ENCODE peak calls at places on chromosomes 5 and 9, in six cellular contexts. Z is left ventricle myocardium inferior, O is left lung, T is IMR-90, K is dorsolateral prefrontal cortex, J is bronchial epithelial cell. H is an unnamed sample. For H3K27me3, the result is how much of the 10 kb centered on the place peaks cover.

GRCh38 chr5:32852535-32852934 is 141.4 kb downstream of the NPR3 start:
- DNase-seq in K (no peak), J (peak), O (no peak), Z (peak), T (peak), H (no peak)

GRCh38 chr5:113378960-113379541 is 55.7 kb downstream of the TSSK1B start:
- DNase-seq in O (no peak), Z (peak), T (peak), J (peak), K (peak), H (no peak)

GRCh38 chr9:79955300-79955699 is 383.5 kb downstream of the TLE4 start:
- DNase-seq in T (no peak), Z (no peak), O (no peak), J (no peak), K (no peak), H (no peak)

GRCh38 chr5:125484272-125485002 is 738.0 kb upstream of the ZNF608 start:
- DNase-seq in Z (peak), O (no peak), T (peak), J (peak), K (peak), H (no peak)

GRCh38 chr9:37374892-37375291 is 47.6 kb upstream of the GRHPR start:
- DNase-seq in T (no peak), K (no peak), O (no peak), Z (no peak), J (no peak), H (no peak)

GRCh38 chr5:159182691-159183090 is 26.7 kb downstream of the RNF145 start:
- DNase-seq in O (no peak), T (peak), J (peak), Z (no peak), K (no peak), H (peak)

GRCh38 chr9:119050281-119050680 is 319.0 kb downstream of the BRINP1 start:
- DNase-seq in T (no peak), O (no peak), J (peak), K (no peak), Z (no peak), H (no peak)

GRCh38 chr5:72134226-72134625 is 27.0 kb downstream of the MAP1B start:
- DNase-seq in J (peak), K (no peak), T (no peak), Z (no peak), O (no peak), H (no peak)

GRCh38 chr9:83198336-83198735 is 135.4 kb upstream of the RASEF start:
- DNase-seq in T (no peak), O (no peak), J (no peak), Z (no peak), K (no peak), H (no peak)

GRCh38 chr5:159774476-159775031 is 141.7 kb upstream of the ADRA1B start:
- DNase-seq in T (no peak), K (no peak), O (no peak), J (no peak), Z (no peak), H (no peak)

GRCh38 chr5:10719965-10720364 is 41.1 kb downstream of the DAP start:
- DNase-seq in O (no peak), J (peak), Z (no peak), T (peak), K (no peak), H (peak)

GRCh38 chr5:68464424-68464823 is 248.9 kb downstream of the PIK3R1 start:
- DNase-seq in J (peak), Z (no peak), T (peak), K (no peak), O (no peak), H (no peak)

GRCh38 chr9:108049026-108049591 is 559.5 kb upstream of the KLF4 start:
- DNase-seq in J (peak), Z (no peak), O (no peak), K (no peak), T (peak), H (peak)

GRCh38 chr9:124879226-124879625 is 17.3 kb downstream of the ARPC5L start:
- DNase-seq in T (no peak), K (no peak), O (peak), Z (no peak), J (no peak), H (no peak)

GRCh38 chr5:129506092-129506491 is 46.0 kb downstream of the ADAMTS19 start:
- DNase-seq in O (no peak), T (peak), Z (no peak), K (no peak), J (peak), H (peak)

GRCh38 chr5:131460867-131461572 is 174.0 kb downstream of the RAPGEF6 start:
- DNase-seq in T (peak), J (no peak), K (no peak), O (no peak), Z (no peak), H (no peak)

GRCh38 chr5:108653201-108653600 is 94.5 kb upstream of the FER start:
- DNase-seq in O (no peak), K (no peak), T (no peak), Z (no peak), J (peak), H (no peak)

GRCh38 chr9:114178756-114179450 is 23.6 kb downstream of the COL27A1 start:
- DNase-seq in T (no peak), Z (peak), J (no peak), O (no peak), K (peak), H (no peak)

GRCh38 chr9:87766697-87767096 is 40.8 kb downstream of the CTSL start:
- DNase-seq in J (peak), O (no peak), Z (no peak), T (no peak), K (no peak), H (no peak)

GRCh38 chr5:98783051-98783649 is 9.7 kb downstream of the RGMB start:
- DNase-seq in J (no peak), T (no peak), Z (no peak), K (no peak), O (no peak), H (no peak)

GRCh38 chr9:99465231-99465891 is 243.3 kb downstream of the SEC61B start:
- DNase-seq in K (peak), O (peak), T (no peak), Z (no peak), J (no peak), H (peak)

GRCh38 chr9:133758228-133758627 is 20.1 kb upstream of the SARDH start:
- DNase-seq in Z (no peak), O (no peak), J (no peak), K (no peak), T (no peak), H (no peak)

GRCh38 chr5:31806566-31806965 is 167.6 kb downstream of the PDZD2 start:
- DNase-seq in Z (no peak), K (no peak), J (no peak), T (no peak), O (no peak), H (no peak)

GRCh38 chr5:17018871-17019270 is 82.8 kb upstream of the MYO10 start:
- DNase-seq in K (no peak), T (no peak), Z (no peak), O (no peak), J (peak), H (no peak)

GRCh38 chr9:123329329-123329955 is 26.6 kb upstream of the CRB2 start:
- DNase-seq in T (no peak), K (no peak), Z (no peak), J (peak), O (no peak), H (no peak)

GRCh38 chr5:175687231-175687701 is 29.4 kb downstream of the HRH2 start:
- DNase-seq in O (peak), K (peak), J (no peak), T (no peak), Z (peak), H (no peak)

GRCh38 chr5:405421-405820 is 37.6 kb upstream of the EXOC3 start:
- DNase-seq in O (no peak), T (no peak), K (no peak), J (no peak), Z (no peak), H (no peak)

GRCh38 chr9:20623021-20623747 is 885 bp upstream of the MLLT3 start:
- DNase-seq in K (peak), Z (peak), O (peak), T (peak), J (no peak), H (no peak)

GRCh38 chr5:172076783-172077244 is 70.4 kb upstream of the FBXW11 start:
- DNase-seq in T (peak), O (no peak), J (no peak), Z (no peak), K (no peak), H (peak)
- H3K4me3 ChIP-seq in T (no peak), O (no peak), J (no peak), Z (no peak), K (no peak), H (no peak)

GRCh38 chr9:109953813-109954489 is 174.0 kb downstream of the PALM2AKAP2 start:
- DNase-seq in Z (no peak), T (no peak), O (no peak), J (no peak), K (no peak), H (no peak)
- TF ChIP-seq CTCF in Z (no peak), T (no peak), O (no peak), J (no peak), K (no peak), H (peak)

DNA sequence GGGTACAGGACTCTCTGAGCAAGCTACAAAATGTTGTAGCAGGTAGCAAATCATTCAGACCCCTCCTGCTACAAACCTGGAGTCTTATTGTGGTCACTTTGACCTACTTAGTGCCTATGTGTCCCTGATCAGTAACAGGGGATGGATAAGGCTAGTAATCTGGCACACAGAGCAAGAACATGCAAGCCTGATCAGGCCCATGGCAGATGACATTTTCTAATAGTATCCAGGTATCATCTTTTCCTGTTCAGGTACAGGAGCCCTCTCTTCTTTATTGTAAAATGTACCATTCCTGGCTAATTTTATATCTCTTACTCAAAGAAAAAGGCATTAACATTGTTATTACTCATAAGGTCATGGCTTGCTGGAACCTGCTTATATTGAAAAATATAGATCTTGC is 18.1 kb upstream of the CCNH start:
- DNase-seq in Z (no peak), O (no peak), J (peak), K (no peak), T (no peak), H (no peak)
- H3K27me3 ChIP-seq in Z (under half), O (under half), J (under half), K (under half), T (under half), H (under half)

GRCh38 chr5:65292196-65292595 is 189.5 kb downstream of the ADAMTS6 start:
- DNase-seq in Z (no peak), O (no peak), K (no peak), J (no peak), T (no peak), H (no peak)

GRCh38 chr5:65290677-65291076 is 191.0 kb downstream of the ADAMTS6 start:
- DNase-seq in T (peak), J (no peak), O (no peak), Z (no peak), K (no peak), H (peak)

DNA sequence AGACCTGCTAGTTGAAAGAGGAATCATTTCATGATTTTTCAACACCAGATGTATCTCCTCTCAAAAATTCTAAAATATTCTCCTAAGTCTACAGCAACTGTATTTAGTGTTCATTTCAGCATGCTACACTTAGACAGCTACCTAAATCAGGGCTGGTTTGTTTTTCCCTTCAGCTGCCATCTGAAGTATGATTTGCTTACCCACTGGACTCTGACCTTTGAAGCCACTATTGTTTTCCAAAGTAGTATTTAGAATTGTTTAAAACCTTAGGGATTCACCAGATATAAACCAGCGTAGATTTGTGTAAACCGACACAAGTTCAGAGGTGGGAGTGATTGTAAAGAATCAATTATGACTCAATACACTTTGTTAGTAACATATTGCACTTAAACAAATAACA is 193.1 kb downstream of the ADAMTS6 start:
- DNase-seq in K (no peak), Z (no peak), T (no peak), J (no peak), O (no peak), H (no peak)
- H3K4me3 ChIP-seq in K (no peak), Z (no peak), T (no peak), J (no peak), O (no peak), H (no peak)

GRCh38 chr9:74006935-74007334 is 490.2 kb upstream of the RORB start:
- DNase-seq in J (peak), K (no peak), Z (no peak), O (no peak), T (no peak), H (no peak)
- TF ChIP-seq CTCF in J (peak), K (no peak), Z (no peak), O (no peak), T (no peak), H (no peak)

GRCh38 chr9:96449844-96450612 is at the start of gene HABP4:
- DNase-seq in O (peak), J (peak), Z (peak), K (peak), T (peak), H (peak)
- H3K27me3 ChIP-seq in O (under half), J (under half), Z (under half), K (under half), T (under half), H (under half)

DNA sequence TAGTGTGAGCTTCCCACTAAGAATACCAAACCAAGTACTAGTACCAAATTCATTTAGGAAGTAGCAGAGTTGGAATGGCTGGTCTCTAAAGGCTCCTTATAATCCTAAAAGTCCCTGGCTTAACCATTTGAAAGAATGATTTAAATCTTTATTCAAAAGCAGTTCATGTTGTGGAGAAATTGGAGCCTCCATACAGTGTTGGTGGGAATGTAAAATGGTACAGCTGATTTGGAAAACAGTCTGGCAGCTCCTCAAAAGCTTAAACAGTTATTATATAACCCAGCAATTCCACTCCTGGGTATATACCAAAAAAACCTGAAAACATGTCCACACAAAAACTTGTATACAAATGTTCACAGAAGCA is 2.9 kb downstream of the PLIN2 start:
- DNase-seq in J (no peak), K (no peak), Z (no peak), O (no peak), T (no peak), H (no peak)
- H3K4me3 ChIP-seq in J (no peak), K (no peak), Z (peak), O (peak), T (no peak), H (no peak)